ENCODE peak calls at places on chromosomes 6 and 20, in six cellular contexts. K is fibroblast of lung; B is CD8-positive, alpha-beta T cell; U is NB4; P is iPS DF 6.9; E is CD4-positive, CD25-positive, alpha-beta regulatory T cell. Y is an unnamed sample.

GRCh38 chr6:147910254-147910653 is 401.8 kb downstream of the SAMD5 start:
- DNase-seq in K (no peak), B (no peak), U (no peak), P (no peak), E (no peak), Y (no peak)

GRCh38 chr20:51500311-51500710 is 42.2 kb downstream of the NFATC2 start:
- DNase-seq in K (peak), B (no peak), U (peak), P (no peak), E (peak), Y (no peak)

GRCh38 chr6:52285174-52286068 is 879 bp upstream of the MCM3 start:
- DNase-seq in K (no peak), B (no peak), U (peak), P (no peak), E (peak), Y (no peak)

GRCh38 chr6:157732007-157732406 is 91.0 kb upstream of the SNX9 start:
- DNase-seq in K (no peak), B (no peak), U (no peak), P (no peak), E (no peak), Y (no peak)

GRCh38 chr20:3828798-3829197 is 8.5 kb downstream of the AP5S1 start:
- DNase-seq in K (no peak), B (no peak), U (no peak), P (no peak), E (no peak), Y (no peak)

GRCh38 chr6:15947436-15947835 is 181.4 kb upstream of the MYLIP start:
- DNase-seq in K (no peak), B (no peak), U (no peak), P (no peak), E (no peak), Y (no peak)

GRCh38 chr6:170032197-170032596 is 258.7 kb downstream of the DLL1 start:
- DNase-seq in K (no peak), B (no peak), U (no peak), P (no peak), E (no peak), Y (no peak)

GRCh38 chr6:126548301-126548700 is 208.4 kb downstream of the CENPW start:
- DNase-seq in K (no peak), B (no peak), U (no peak), P (no peak), E (no peak), Y (no peak)

GRCh38 chr6:138278326-138278725 is 60.0 kb upstream of the PBOV1 start:
- DNase-seq in K (peak), B (no peak), U (peak), P (no peak), E (no peak), Y (no peak)

GRCh38 chr6:150590448-150590847 is 9.2 kb upstream of the PLEKHG1 start:
- DNase-seq in K (no peak), B (no peak), U (no peak), P (no peak), E (no peak), Y (no peak)

GRCh38 chr6:112205521-112206458 is 48.6 kb downstream of the LAMA4 start:
- DNase-seq in K (peak), B (no peak), U (no peak), P (peak), E (no peak), Y (peak)

GRCh38 chr6:113813207-113813606 is 43.9 kb upstream of the MARCKS start:
- DNase-seq in K (peak), B (no peak), U (no peak), P (no peak), E (no peak), Y (peak)

GRCh38 chr20:58243653-58244410 is 15.4 kb upstream of the ANKRD60 start:
- DNase-seq in K (peak), B (no peak), U (no peak), P (no peak), E (no peak), Y (no peak)

GRCh38 chr20:12837646-12838045 is 171.1 kb upstream of the SPTLC3 start:
- DNase-seq in K (no peak), B (no peak), U (no peak), P (no peak), E (no peak), Y (no peak)

GRCh38 chr6:54646551-54647300 is 199.8 kb upstream of the FAM83B start:
- DNase-seq in K (peak), B (no peak), U (no peak), P (no peak), E (no peak), Y (peak)

GRCh38 chr6:118580585-118581419 is 32.7 kb downstream of the PLN start:
- DNase-seq in K (peak), B (no peak), U (peak), P (peak), E (peak), Y (peak)

GRCh38 chr6:90083891-90084290 is 189.6 kb downstream of the GJA10 start:
- DNase-seq in K (no peak), B (no peak), U (peak), P (no peak), E (peak), Y (no peak)

GRCh38 chr6:134551245-134551960 is 233.5 kb upstream of the SGK1 start:
- DNase-seq in K (peak), B (no peak), U (no peak), P (no peak), E (no peak), Y (peak)

GRCh38 chr6:169169375-169169774 is 84.3 kb downstream of the THBS2 start:
- DNase-seq in K (no peak), B (no peak), U (no peak), P (no peak), E (no peak), Y (no peak)

GRCh38 chr20:4233520-4233919 is 218.2 kb upstream of the RNF24 start:
- DNase-seq in K (no peak), B (no peak), U (no peak), P (no peak), E (no peak), Y (no peak)

GRCh38 chr6:157853018-157853805 is 30.2 kb downstream of the SNX9 start:
- DNase-seq in K (no peak), B (no peak), U (no peak), P (no peak), E (no peak), Y (no peak)

GRCh38 chr6:142760152-142760551 is 184.8 kb downstream of the HIVEP2 start:
- DNase-seq in K (peak), B (no peak), U (no peak), P (no peak), E (no peak), Y (no peak)

GRCh38 chr20:7294816-7295360 is 527.4 kb downstream of the BMP2 start:
- DNase-seq in K (no peak), B (no peak), U (no peak), P (no peak), E (no peak), Y (no peak)

GRCh38 chr20:20206788-20207187 is 154.5 kb downstream of the CFAP61 start:
- DNase-seq in K (no peak), B (no peak), U (no peak), P (no peak), E (no peak), Y (no peak)

GRCh38 chr20:1881240-1881835 is 13.9 kb upstream of the SIRPA start:
- DNase-seq in K (no peak), B (no peak), U (no peak), P (no peak), E (no peak), Y (no peak)

GRCh38 chr6:21785162-21785561 is 191.6 kb downstream of the SOX4 start:
- DNase-seq in K (no peak), B (no peak), U (no peak), P (no peak), E (no peak), Y (no peak)

GRCh38 chr20:10578607-10579006 is 95.2 kb downstream of the JAG1 start:
- DNase-seq in K (peak), B (no peak), U (no peak), P (no peak), E (peak), Y (no peak)

GRCh38 chr6:35916056-35916455 is 4.8 kb downstream of the SRPK1 start:
- DNase-seq in K (no peak), B (no peak), U (no peak), P (no peak), E (no peak), Y (no peak)

GRCh38 chr20:539848-540247 is 3.7 kb downstream of the CSNK2A1 start:
- DNase-seq in K (peak), B (no peak), U (no peak), P (no peak), E (no peak), Y (no peak)

GRCh38 chr20:59258103-59258705 is 42.2 kb upstream of the EDN3 start:
- DNase-seq in K (no peak), B (no peak), U (peak), P (no peak), E (peak), Y (no peak)

GRCh38 chr6:52535711-52536423 is 41.0 kb downstream of the TRAM2 start:
- DNase-seq in K (no peak), B (no peak), U (no peak), P (no peak), E (no peak), Y (no peak)

GRCh38 chr20:24437322-24438090 is 31.9 kb upstream of the SYNDIG1 start:
- DNase-seq in K (no peak), B (no peak), U (no peak), P (no peak), E (no peak), Y (no peak)

GRCh38 chr20:58173091-58173490 is 55.4 kb downstream of the ANKRD60 start:
- DNase-seq in K (no peak), B (no peak), U (no peak), P (no peak), E (no peak), Y (no peak)

GRCh38 chr6:1235825-1236224 is 76.1 kb upstream of the FOXQ1 start:
- DNase-seq in K (no peak), B (no peak), U (no peak), P (no peak), E (no peak), Y (no peak)

GRCh38 chr6:19864285-19864684 is 27.1 kb downstream of the ID4 start:
- DNase-seq in K (no peak), B (no peak), U (no peak), P (no peak), E (no peak), Y (no peak)

GRCh38 chr6:87183687-87184086 is 28.3 kb downstream of the ZNF292 start:
- DNase-seq in K (peak), B (no peak), U (no peak), P (no peak), E (no peak), Y (peak)

GRCh38 chr20:63009044-63009961 is 2.5 kb upstream of the BHLHE23 start:
- DNase-seq in K (peak), B (peak), U (peak), P (no peak), E (peak), Y (peak)

GRCh38 chr20:63007472-63007721 is 633 bp upstream of the BHLHE23 start:
- DNase-seq in K (no peak), B (no peak), U (no peak), P (no peak), E (no peak), Y (no peak)

GRCh38 chr20:63006611-63007471 is at the start of gene BHLHE23:
- DNase-seq in K (no peak), B (no peak), U (peak), P (no peak), E (no peak), Y (no peak)

GRCh38 chr20:63008541-63009043 is 1.8 kb upstream of the BHLHE23 start:
- DNase-seq in K (no peak), B (no peak), U (no peak), P (no peak), E (no peak), Y (no peak)

DNA sequence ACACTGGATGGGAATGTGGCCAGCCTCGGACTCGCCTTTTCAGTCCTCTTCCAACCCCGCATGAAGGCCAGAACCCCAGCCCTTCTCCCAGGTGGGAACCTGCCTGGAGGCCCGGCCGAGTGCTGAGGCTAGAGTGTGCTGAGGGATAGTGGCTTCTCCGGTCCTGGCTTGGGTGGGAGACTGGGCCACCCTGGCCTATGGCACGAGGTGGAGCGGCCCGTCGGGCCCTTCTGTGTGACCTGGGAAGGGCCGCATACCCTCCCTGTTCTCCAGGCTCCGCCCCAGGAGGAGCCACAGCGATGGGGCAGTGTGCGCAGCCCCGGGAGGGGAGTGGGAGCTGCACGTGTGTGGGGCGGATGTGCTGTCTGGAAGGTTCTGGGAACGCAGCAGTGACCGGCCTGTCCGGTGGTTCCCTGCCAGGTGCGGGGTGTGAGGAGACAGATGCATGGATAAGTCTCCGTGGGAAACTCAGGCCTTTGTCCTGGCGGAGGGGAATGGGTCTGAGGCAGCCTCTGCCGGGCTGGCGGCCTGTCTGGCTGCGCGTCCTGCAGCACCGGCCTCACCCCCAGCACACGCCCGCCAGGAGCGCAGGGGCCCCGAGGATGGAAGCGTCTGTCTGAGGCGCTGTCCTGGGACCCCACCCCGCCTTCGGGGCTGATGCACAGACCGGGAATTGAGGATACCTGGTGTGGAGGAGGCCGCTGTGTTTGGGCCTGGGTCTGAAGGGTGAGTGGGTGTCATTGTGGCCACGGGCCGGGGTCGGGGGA is 1.1 kb upstream of the BHLHE23 start:
- DNase-seq in K (no peak), B (no peak), U (no peak), P (no peak), E (no peak), Y (no peak)
- H3K4me3 ChIP-seq in K (no peak), B (peak), U (no peak), P (no peak), E (no peak), Y (no peak)

DNA sequence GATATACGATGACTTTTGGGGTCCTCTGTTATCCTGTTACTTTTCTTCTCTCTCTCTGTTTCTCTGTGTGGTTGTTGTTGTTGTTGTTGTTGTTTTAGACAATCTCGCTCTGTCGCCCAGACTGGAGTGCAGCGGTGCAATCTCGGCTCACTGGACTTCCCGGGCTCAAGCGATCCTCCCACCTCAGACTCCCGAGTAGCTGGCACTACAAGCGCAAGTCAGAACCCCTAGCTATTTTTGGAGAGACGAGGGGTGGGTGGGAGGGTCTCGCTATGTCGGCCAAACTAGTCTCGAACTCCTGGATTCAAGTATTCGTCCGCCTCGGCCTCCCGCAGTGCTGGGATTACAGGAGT is 19.1 kb upstream of the ABT1 start:
- DNase-seq in K (no peak), B (no peak), U (no peak), P (no peak), E (no peak), Y (no peak)
- H3K4me3 ChIP-seq in K (peak), B (peak), U (peak), P (peak), E (peak), Y (peak)

DNA sequence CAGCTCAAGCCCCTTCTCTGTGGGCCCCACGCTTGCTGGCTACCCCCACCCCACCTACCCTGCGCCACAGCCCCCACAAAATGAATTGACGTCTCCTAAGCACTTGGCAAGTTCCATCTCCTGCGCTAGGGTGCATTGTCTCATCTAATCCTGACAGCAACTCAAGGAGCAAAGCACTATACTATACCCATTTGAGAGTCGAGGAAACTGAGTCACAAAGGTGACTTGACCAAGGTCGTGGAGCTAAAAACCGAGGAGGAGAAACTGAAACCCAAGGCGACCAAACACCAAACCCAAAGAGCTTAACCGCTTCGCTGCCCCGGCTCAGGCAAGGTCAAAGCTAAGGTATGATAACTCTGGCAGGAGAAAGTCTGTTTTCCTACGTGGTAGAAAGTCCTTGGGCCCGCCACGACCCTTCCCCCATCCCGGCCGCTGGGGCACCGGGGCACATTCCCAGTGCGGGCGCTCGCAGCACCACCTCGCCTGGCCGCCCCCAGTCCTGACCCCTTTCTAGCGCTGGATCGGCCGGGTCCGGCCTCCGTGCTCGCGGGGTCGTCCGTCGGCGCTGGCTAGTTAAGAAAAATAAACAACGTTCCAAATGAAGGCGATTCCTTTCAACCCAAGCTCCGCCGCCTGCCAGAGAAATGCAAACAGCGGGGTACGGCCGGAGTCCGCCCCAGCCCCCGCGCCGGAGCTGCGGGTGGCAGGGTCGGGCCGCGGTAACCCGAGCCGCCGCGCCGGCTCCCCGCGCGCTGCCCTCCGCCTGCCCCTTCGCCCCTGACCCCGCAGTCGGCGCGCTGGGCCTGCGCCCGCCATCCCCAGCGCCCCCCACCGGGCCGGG is 37.3 kb downstream of the NCR2 start:
- DNase-seq in K (no peak), B (no peak), U (no peak), P (no peak), E (no peak), Y (no peak)
- H3K4me3 ChIP-seq in K (no peak), B (peak), U (no peak), P (peak), E (no peak), Y (peak)

DNA sequence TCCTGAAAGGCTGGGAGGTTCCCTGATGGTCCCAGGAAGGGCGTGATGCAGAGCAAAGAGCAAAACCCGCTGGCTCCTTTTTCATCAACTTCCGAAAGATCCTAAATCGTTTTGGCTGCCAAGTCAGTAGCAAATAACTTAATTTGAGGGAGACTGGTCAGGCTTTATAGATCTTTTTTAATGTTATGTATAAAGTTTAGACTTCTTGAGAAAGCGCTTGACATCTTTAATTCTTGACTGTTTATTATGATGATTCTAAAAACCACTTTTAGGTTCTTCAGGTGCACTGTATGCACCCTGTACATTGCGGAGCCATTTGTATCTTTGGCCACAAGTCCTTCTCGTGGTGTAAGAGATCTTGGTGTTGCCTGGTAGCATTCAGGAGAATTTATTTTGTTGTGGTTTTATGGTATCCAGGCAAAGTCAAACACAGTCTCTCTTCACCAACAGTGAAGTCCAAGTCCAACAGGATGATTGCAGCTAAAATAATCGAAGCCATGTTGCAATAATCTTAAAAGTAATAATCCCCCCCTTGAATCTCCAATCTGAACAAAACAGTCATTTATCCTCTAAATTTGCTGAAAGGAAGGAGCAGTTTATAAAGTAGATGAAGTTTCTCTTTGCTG is 373 bp upstream of the SYNE1 start:
- DNase-seq in K (peak), B (no peak), U (no peak), P (no peak), E (no peak), Y (no peak)
- H3K4me3 ChIP-seq in K (peak), B (no peak), U (no peak), P (peak), E (no peak), Y (peak)

GRCh38 chr6:166112580-166112979 is 55.1 kb downstream of the TBXT start:
- DNase-seq in K (peak), B (no peak), U (peak), P (no peak), E (no peak), Y (peak)
- H3K4me3 ChIP-seq in K (no peak), B (no peak), U (no peak), P (no peak), E (no peak), Y (peak)

GRCh38 chr20:18811186-18811585 is 2.4 kb upstream of the SCP2D1 start:
- DNase-seq in K (no peak), B (no peak), U (no peak), P (no peak), E (no peak), Y (no peak)

GRCh38 chr20:18802012-18802634 is 11.5 kb upstream of the SCP2D1 start:
- DNase-seq in K (no peak), B (no peak), U (no peak), P (no peak), E (no peak), Y (no peak)

GRCh38 chr20:18801516-18801915 is 12.1 kb upstream of the SCP2D1 start:
- DNase-seq in K (no peak), B (no peak), U (no peak), P (no peak), E (no peak), Y (no peak)

GRCh38 chr20:18808712-18809111 is 4.9 kb upstream of the SCP2D1 start:
- DNase-seq in K (no peak), B (no peak), U (no peak), P (no peak), E (no peak), Y (no peak)

GRCh38 chr20:18805881-18806280 is 7.7 kb upstream of the SCP2D1 start:
- DNase-seq in K (no peak), B (no peak), U (no peak), P (no peak), E (no peak), Y (no peak)
- H3K4me3 ChIP-seq in K (no peak), B (no peak), U (no peak), P (no peak), E (no peak), Y (no peak)

GRCh38 chr6:165663736-165664552 is 903 bp upstream of the PDE10A start:
- DNase-seq in K (peak), B (no peak), U (no peak), P (no peak), E (peak), Y (no peak)
- H3K4me3 ChIP-seq in K (peak), B (no peak), U (no peak), P (peak), E (no peak), Y (peak)

GRCh38 chr6:10884245-10884972 is 2.4 kb upstream of the SYCP2L start:
- DNase-seq in K (no peak), B (no peak), U (no peak), P (no peak), E (no peak), Y (no peak)
- H3K4me3 ChIP-seq in K (no peak), B (no peak), U (no peak), P (peak), E (no peak), Y (no peak)

GRCh38 chr6:39049575-39050283 is 1.1 kb downstream of the GLP1R start:
- DNase-seq in K (no peak), B (no peak), U (no peak), P (no peak), E (no peak), Y (no peak)
- H3K4me3 ChIP-seq in K (no peak), B (no peak), U (no peak), P (no peak), E (no peak), Y (no peak)